ENCODE peak calls at places on chromosomes 13 and 19, in eight cellular contexts. One of them, this sample, is unnamed. For H3K9me3, the result is how much of the 10 kb centered on the place peaks cover.

GRCh38 chr13:80654638-80655249 is 313.8 kb upstream of the SPRY2 start:
- DNase-seq in thoracic aorta: no peak
- DNase-seq in body of pancreas: peak
- DNase-seq in right atrium auricular region: no peak
- DNase-seq in NT2/D1: no peak
- DNase-seq in SJCRH30: no peak
- DNase-seq in kidney: peak
- DNase-seq in A549: no peak
- DNase-seq in this sample: no peak

GRCh38 chr19:9013988-9014387 is 3.8 kb upstream of the MUC16 start:
- DNase-seq in thoracic aorta: no peak
- DNase-seq in body of pancreas: no peak
- DNase-seq in right atrium auricular region: no peak
- DNase-seq in NT2/D1: no peak
- DNase-seq in SJCRH30: no peak
- DNase-seq in kidney: no peak
- DNase-seq in A549: no peak
- DNase-seq in this sample: no peak

GRCh38 chr19:10043286-10043927 is 30.1 kb downstream of the RDH8 start:
- DNase-seq in thoracic aorta: no peak
- DNase-seq in body of pancreas: no peak
- DNase-seq in right atrium auricular region: no peak
- DNase-seq in NT2/D1: no peak
- DNase-seq in SJCRH30: no peak
- DNase-seq in kidney: no peak
- DNase-seq in A549: no peak
- DNase-seq in this sample: no peak

GRCh38 chr13:42875448-42876269 is 94.3 kb downstream of the FAM216B start:
- DNase-seq in thoracic aorta: no peak
- DNase-seq in body of pancreas: no peak
- DNase-seq in right atrium auricular region: no peak
- DNase-seq in NT2/D1: no peak
- DNase-seq in SJCRH30: peak
- DNase-seq in kidney: no peak
- DNase-seq in A549: no peak
- DNase-seq in this sample: no peak

GRCh38 chr19:18424122-18424889 is 5.1 kb downstream of the SSBP4 start:
- DNase-seq in thoracic aorta: no peak
- DNase-seq in body of pancreas: no peak
- DNase-seq in right atrium auricular region: no peak
- DNase-seq in NT2/D1: no peak
- DNase-seq in SJCRH30: no peak
- DNase-seq in kidney: no peak
- DNase-seq in A549: no peak
- DNase-seq in this sample: no peak

GRCh38 chr13:30415430-30416030 is 6.8 kb upstream of the UBE2L5 start:
- DNase-seq in thoracic aorta: no peak
- DNase-seq in body of pancreas: no peak
- DNase-seq in right atrium auricular region: no peak
- DNase-seq in NT2/D1: no peak
- DNase-seq in SJCRH30: no peak
- DNase-seq in kidney: no peak
- DNase-seq in A549: no peak
- DNase-seq in this sample: no peak

GRCh38 chr19:45440873-45441654 is 17.3 kb upstream of the ERCC1 start:
- DNase-seq in thoracic aorta: no peak
- DNase-seq in body of pancreas: no peak
- DNase-seq in right atrium auricular region: no peak
- DNase-seq in NT2/D1: no peak
- DNase-seq in SJCRH30: peak
- DNase-seq in kidney: no peak
- DNase-seq in A549: peak
- DNase-seq in this sample: no peak

GRCh38 chr13:23440821-23441608 is 7.5 kb upstream of the SACS start:
- DNase-seq in thoracic aorta: no peak
- DNase-seq in body of pancreas: no peak
- DNase-seq in right atrium auricular region: no peak
- DNase-seq in NT2/D1: no peak
- DNase-seq in SJCRH30: no peak
- DNase-seq in kidney: no peak
- DNase-seq in A549: peak
- DNase-seq in this sample: no peak

GRCh38 chr13:35455022-35455421 is 21.5 kb downstream of the MAB21L1 start:
- DNase-seq in thoracic aorta: no peak
- DNase-seq in body of pancreas: no peak
- DNase-seq in right atrium auricular region: no peak
- DNase-seq in NT2/D1: no peak
- DNase-seq in SJCRH30: no peak
- DNase-seq in kidney: no peak
- DNase-seq in A549: no peak
- DNase-seq in this sample: no peak

GRCh38 chr13:110499621-110500281 is 61.8 kb downstream of the RAB20 start:
- DNase-seq in thoracic aorta: no peak
- DNase-seq in body of pancreas: no peak
- DNase-seq in right atrium auricular region: no peak
- DNase-seq in NT2/D1: no peak
- DNase-seq in SJCRH30: peak
- DNase-seq in kidney: no peak
- DNase-seq in A549: peak
- DNase-seq in this sample: no peak

GRCh38 chr19:10929402-10929794 is 787 bp downstream of the TIMM29 start:
- DNase-seq in thoracic aorta: no peak
- DNase-seq in body of pancreas: no peak
- DNase-seq in right atrium auricular region: no peak
- DNase-seq in NT2/D1: no peak
- DNase-seq in SJCRH30: no peak
- DNase-seq in kidney: peak
- DNase-seq in A549: no peak
- DNase-seq in this sample: no peak

GRCh38 chr13:112545866-112546265 is 42.1 kb downstream of the TUBGCP3 start:
- DNase-seq in thoracic aorta: no peak
- DNase-seq in body of pancreas: no peak
- DNase-seq in right atrium auricular region: no peak
- DNase-seq in NT2/D1: no peak
- DNase-seq in SJCRH30: no peak
- DNase-seq in kidney: no peak
- DNase-seq in A549: peak
- DNase-seq in this sample: no peak

GRCh38 chr19:743168-743687 is 7.7 kb upstream of the MISP start:
- DNase-seq in thoracic aorta: no peak
- DNase-seq in body of pancreas: no peak
- DNase-seq in right atrium auricular region: no peak
- DNase-seq in NT2/D1: no peak
- DNase-seq in SJCRH30: no peak
- DNase-seq in kidney: peak
- DNase-seq in A549: no peak
- DNase-seq in this sample: no peak

GRCh38 chr13:75137911-75138571 is 343.9 kb downstream of the TBC1D4 start:
- DNase-seq in thoracic aorta: no peak
- DNase-seq in body of pancreas: no peak
- DNase-seq in right atrium auricular region: no peak
- DNase-seq in NT2/D1: no peak
- DNase-seq in SJCRH30: no peak
- DNase-seq in kidney: no peak
- DNase-seq in A549: no peak
- DNase-seq in this sample: no peak

GRCh38 chr19:8084152-8084551 is 31.6 kb downstream of the CCL25 start:
- DNase-seq in thoracic aorta: no peak
- DNase-seq in body of pancreas: no peak
- DNase-seq in right atrium auricular region: no peak
- DNase-seq in NT2/D1: no peak
- DNase-seq in SJCRH30: no peak
- DNase-seq in kidney: no peak
- DNase-seq in A549: no peak
- DNase-seq in this sample: no peak

GRCh38 chr13:94345374-94346195 is 133.9 kb downstream of the DCT start:
- DNase-seq in thoracic aorta: no peak
- DNase-seq in body of pancreas: no peak
- DNase-seq in right atrium auricular region: no peak
- DNase-seq in NT2/D1: no peak
- DNase-seq in SJCRH30: no peak
- DNase-seq in kidney: no peak
- DNase-seq in A549: peak
- DNase-seq in this sample: no peak

GRCh38 chr13:63481334-63481733 is 2065.7 kb upstream of the PCDH20 start:
- DNase-seq in thoracic aorta: no peak
- DNase-seq in body of pancreas: no peak
- DNase-seq in right atrium auricular region: no peak
- DNase-seq in NT2/D1: no peak
- DNase-seq in SJCRH30: peak
- DNase-seq in kidney: no peak
- DNase-seq in A549: no peak
- DNase-seq in this sample: no peak

GRCh38 chr13:104831823-104832222 is 1703.6 kb downstream of the EFNB2 start:
- DNase-seq in thoracic aorta: no peak
- DNase-seq in body of pancreas: no peak
- DNase-seq in right atrium auricular region: no peak
- DNase-seq in NT2/D1: no peak
- DNase-seq in SJCRH30: peak
- DNase-seq in kidney: no peak
- DNase-seq in A549: no peak
- DNase-seq in this sample: no peak

GRCh38 chr19:1401138-1401888 is at the start of gene GAMT:
- DNase-seq in thoracic aorta: no peak
- DNase-seq in body of pancreas: peak
- DNase-seq in right atrium auricular region: no peak
- DNase-seq in NT2/D1: no peak
- DNase-seq in SJCRH30: peak
- DNase-seq in kidney: no peak
- DNase-seq in A549: no peak
- DNase-seq in this sample: no peak

GRCh38 chr13:111027481-111028439 is 87.3 kb upstream of the ARHGEF7 start:
- DNase-seq in thoracic aorta: no peak
- DNase-seq in body of pancreas: no peak
- DNase-seq in right atrium auricular region: no peak
- DNase-seq in NT2/D1: no peak
- DNase-seq in SJCRH30: no peak
- DNase-seq in kidney: no peak
- DNase-seq in A549: no peak
- DNase-seq in this sample: no peak

GRCh38 chr13:76886005-76886291 is 257 bp downstream of the KCTD12 start:
- DNase-seq in thoracic aorta: no peak
- DNase-seq in body of pancreas: no peak
- DNase-seq in right atrium auricular region: no peak
- DNase-seq in NT2/D1: no peak
- DNase-seq in SJCRH30: no peak
- DNase-seq in kidney: no peak
- DNase-seq in A549: no peak
- DNase-seq in this sample: no peak

DNA sequence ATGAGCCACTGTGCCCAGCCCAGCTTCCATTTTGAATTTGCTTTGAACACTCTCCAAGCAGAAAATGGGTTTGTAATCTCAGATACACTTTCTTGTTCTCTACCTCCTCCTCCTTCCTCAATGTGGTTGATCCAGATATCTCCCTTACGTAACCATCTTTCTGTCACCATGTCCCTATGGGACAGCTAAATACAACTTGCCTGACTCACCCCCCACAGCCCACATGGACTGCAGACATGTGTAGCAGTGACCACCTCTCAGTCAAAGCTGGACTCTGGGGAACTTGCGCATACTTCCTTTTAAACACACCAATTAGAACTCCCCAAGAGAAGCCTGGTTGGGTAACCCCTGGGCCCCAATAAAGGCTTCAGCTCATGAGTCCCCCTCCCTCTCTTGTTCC is 10.8 kb upstream of the ZNF799 start:
- DNase-seq in thoracic aorta: no peak
- DNase-seq in body of pancreas: no peak
- DNase-seq in right atrium auricular region: no peak
- DNase-seq in NT2/D1: no peak
- DNase-seq in SJCRH30: no peak
- DNase-seq in kidney: no peak
- DNase-seq in A549: no peak
- DNase-seq in this sample: no peak
- H3K9me3 ChIP-seq in thoracic aorta: under half
- H3K9me3 ChIP-seq in body of pancreas: under half
- H3K9me3 ChIP-seq in right atrium auricular region: under half
- H3K9me3 ChIP-seq in NT2/D1: under half
- H3K9me3 ChIP-seq in SJCRH30: under half
- H3K9me3 ChIP-seq in kidney: under half
- H3K9me3 ChIP-seq in A549: under half
- H3K9me3 ChIP-seq in this sample: under half

DNA sequence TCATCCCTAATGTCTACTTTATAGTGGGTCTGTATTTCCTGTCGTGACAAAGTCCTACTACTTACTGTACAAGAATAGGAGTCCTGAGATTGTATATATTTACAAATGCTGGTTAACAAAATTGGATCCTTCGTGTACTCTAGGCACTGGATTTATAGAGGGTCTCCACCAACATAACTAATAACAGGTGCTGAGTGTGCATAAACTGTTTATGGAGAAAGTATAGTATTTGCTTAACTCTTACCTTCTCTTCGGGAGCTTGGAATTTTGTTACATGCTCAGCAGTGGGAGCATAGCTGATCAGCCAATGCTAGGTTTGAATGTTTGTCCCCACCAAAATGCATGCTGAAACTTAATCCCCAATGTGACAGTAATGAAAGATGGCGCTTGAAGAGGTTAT is 12.1 kb downstream of the ZNF442 start:
- DNase-seq in thoracic aorta: no peak
- DNase-seq in body of pancreas: no peak
- DNase-seq in right atrium auricular region: no peak
- DNase-seq in NT2/D1: no peak
- DNase-seq in SJCRH30: no peak
- DNase-seq in kidney: no peak
- DNase-seq in A549: no peak
- DNase-seq in this sample: no peak
- H3K9me3 ChIP-seq in thoracic aorta: half or more
- H3K9me3 ChIP-seq in body of pancreas: under half
- H3K9me3 ChIP-seq in right atrium auricular region: half or more
- H3K9me3 ChIP-seq in NT2/D1: half or more
- H3K9me3 ChIP-seq in SJCRH30: half or more
- H3K9me3 ChIP-seq in kidney: under half
- H3K9me3 ChIP-seq in A549: under half
- H3K9me3 ChIP-seq in this sample: under half

DNA sequence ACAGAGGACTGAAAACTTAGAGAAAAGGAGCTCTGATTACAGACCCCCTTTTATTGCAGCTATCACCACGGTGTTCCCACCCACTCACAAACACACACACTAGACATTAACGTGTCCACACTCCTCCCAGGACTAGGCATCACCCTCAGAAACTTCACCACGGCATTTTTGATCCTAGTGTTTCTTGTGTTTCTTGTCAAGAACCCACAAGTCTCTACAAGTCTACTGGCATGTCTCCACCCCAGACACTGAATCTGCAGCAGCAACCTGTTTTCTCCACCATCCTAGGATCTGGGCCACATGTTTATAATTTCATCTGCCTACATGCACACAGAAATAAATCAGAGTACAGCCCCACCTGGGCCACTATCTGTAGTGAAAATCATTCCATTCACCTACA is 4.3 kb downstream of the ZNF486 start:
- DNase-seq in thoracic aorta: no peak
- DNase-seq in body of pancreas: no peak
- DNase-seq in right atrium auricular region: no peak
- DNase-seq in NT2/D1: no peak
- DNase-seq in SJCRH30: no peak
- DNase-seq in kidney: no peak
- DNase-seq in A549: no peak
- DNase-seq in this sample: no peak
- H3K9me3 ChIP-seq in thoracic aorta: under half
- H3K9me3 ChIP-seq in body of pancreas: under half
- H3K9me3 ChIP-seq in right atrium auricular region: under half
- H3K9me3 ChIP-seq in NT2/D1: under half
- H3K9me3 ChIP-seq in SJCRH30: under half
- H3K9me3 ChIP-seq in kidney: under half
- H3K9me3 ChIP-seq in A549: under half
- H3K9me3 ChIP-seq in this sample: under half

GRCh38 chr19:34943861-34944573 is 17.3 kb downstream of the ZNF30 start:
- DNase-seq in thoracic aorta: no peak
- DNase-seq in body of pancreas: no peak
- DNase-seq in right atrium auricular region: no peak
- DNase-seq in NT2/D1: no peak
- DNase-seq in SJCRH30: no peak
- DNase-seq in kidney: no peak
- DNase-seq in A549: no peak
- DNase-seq in this sample: no peak
- H3K9me3 ChIP-seq in thoracic aorta: under half
- H3K9me3 ChIP-seq in body of pancreas: under half
- H3K9me3 ChIP-seq in right atrium auricular region: under half
- H3K9me3 ChIP-seq in NT2/D1: half or more
- H3K9me3 ChIP-seq in SJCRH30: under half
- H3K9me3 ChIP-seq in kidney: under half
- H3K9me3 ChIP-seq in A549: half or more
- H3K9me3 ChIP-seq in this sample: under half

This sample was measured in suprapubic skin.